ENCODE peak calls at places on chromosomes 7 and 10, in nine cellular contexts. V, I, Q, X, F, C, H, R and B are unnamed samples.

GRCh38 chr10:29576681-29577080 is 58.1 kb downstream of the SVIL start:
- DNase-seq in I (peak; percentile 34), C (no peak), R (no peak), Q (peak; percentile 65), H (peak; percentile 53), F (no peak), V (no peak), X (no peak), B (no peak)

GRCh38 chr10:34713875-34714274 is 101.2 kb downstream of the PARD3 start:
- DNase-seq in V (no peak), F (no peak), X (no peak), C (no peak), H (no peak), Q (no peak), R (no peak), I (peak; percentile 66), B (no peak)

GRCh38 chr7:128166603-128167315 is 74.3 kb upstream of the LEP start:
- DNase-seq in V (peak; percentile 78), Q (no peak), C (no peak), X (no peak), I (peak; percentile 32), H (no peak), R (no peak), F (peak; percentile 62), B (no peak)

GRCh38 chr7:1914743-1915142 is 244.7 kb downstream of the ELFN1 start:
- DNase-seq in I (no peak), H (no peak), F (no peak), V (peak; percentile 37), R (no peak), X (no peak), C (peak; percentile 40), Q (no peak), B (no peak)

GRCh38 chr7:135467207-135467711 is 42.6 kb downstream of the CNOT4 start:
- DNase-seq in C (no peak), I (no peak), H (no peak), F (no peak), V (no peak), Q (no peak), R (no peak), X (no peak), B (no peak)

GRCh38 chr7:133702078-133702477 is 425.1 kb upstream of the LRGUK start:
- DNase-seq in H (no peak), F (no peak), I (peak; percentile 18), Q (no peak), R (no peak), V (no peak), X (no peak), C (no peak), B (no peak)

GRCh38 chr7:124758327-124758726 is 7.3 kb downstream of the GPR37 start:
- DNase-seq in C (no peak), I (no peak), Q (no peak), F (no peak), X (no peak), R (no peak), H (no peak), V (no peak), B (no peak)

GRCh38 chr10:123858907-123859650 is 32.5 kb downstream of the CPXM2 start:
- DNase-seq in I (no peak), H (no peak), C (no peak), V (peak; percentile 43), F (no peak), R (no peak), Q (peak; percentile 21), X (no peak), B (no peak)

GRCh38 chr7:151857866-151858440 is 19.0 kb downstream of the PRKAG2 start:
- DNase-seq in Q (no peak), I (no peak), F (no peak), V (peak; percentile 32), C (peak; percentile 27), R (no peak), H (no peak), X (no peak), B (no peak)

GRCh38 chr10:17431871-17432311 is 22.5 kb downstream of the ST8SIA6 start:
- DNase-seq in Q (no peak), V (no peak), F (no peak), H (no peak), I (no peak), R (no peak), C (no peak), X (no peak), B (no peak)

GRCh38 chr10:99775850-99776249 is 6.6 kb upstream of the ABCC2 start:
- DNase-seq in Q (peak; percentile 53), H (peak; percentile 54), C (no peak), R (no peak), X (no peak), F (no peak), I (no peak), V (no peak), B (no peak)

GRCh38 chr10:97531401-97531985 is 32.8 kb downstream of the UBTD1 start:
- DNase-seq in R (no peak), F (peak; percentile 46), H (no peak), C (no peak), V (peak; percentile 28), I (peak; percentile 95), X (no peak), Q (no peak), B (no peak)

GRCh38 chr10:62384057-62384446 is 9.9 kb downstream of the ZNF365 start:
- DNase-seq in R (no peak), H (peak; percentile 97), Q (peak; percentile 56), V (no peak), X (peak; percentile 81), I (no peak), F (no peak), C (no peak), B (no peak)

GRCh38 chr7:94417921-94418320 is 23.2 kb downstream of the COL1A2 start:
- DNase-seq in C (no peak), V (no peak), F (no peak), Q (no peak), R (no peak), X (no peak), H (no peak), I (no peak), B (no peak)

GRCh38 chr10:7507887-7508726 is 97.3 kb upstream of the SFMBT2 start:
- DNase-seq in H (no peak), Q (no peak), R (no peak), F (no peak), V (no peak), I (no peak), X (peak; percentile 51), C (no peak), B (no peak)

GRCh38 chr7:35734001-35734483 is 39.1 kb upstream of the HERPUD2 start:
- DNase-seq in I (no peak), V (no peak), R (no peak), X (no peak), F (no peak), C (no peak), H (no peak), Q (no peak), B (no peak)
- H3K4me1 ChIP-seq in I (peaks cover 2% of the 10 kb centered on the region), V (no peaks in the 10 kb centered on the region), R (no peaks in the 10 kb centered on the region), X (peaks cover 14% of the 10 kb centered on the region), F (no peaks in the 10 kb centered on the region), C (peaks cover 12% of the 10 kb centered on the region), H (peaks cover 5% of the 10 kb centered on the region), Q (no peaks in the 10 kb centered on the region), B (peaks cover under 1% of the 10 kb centered on the region)

DNA sequence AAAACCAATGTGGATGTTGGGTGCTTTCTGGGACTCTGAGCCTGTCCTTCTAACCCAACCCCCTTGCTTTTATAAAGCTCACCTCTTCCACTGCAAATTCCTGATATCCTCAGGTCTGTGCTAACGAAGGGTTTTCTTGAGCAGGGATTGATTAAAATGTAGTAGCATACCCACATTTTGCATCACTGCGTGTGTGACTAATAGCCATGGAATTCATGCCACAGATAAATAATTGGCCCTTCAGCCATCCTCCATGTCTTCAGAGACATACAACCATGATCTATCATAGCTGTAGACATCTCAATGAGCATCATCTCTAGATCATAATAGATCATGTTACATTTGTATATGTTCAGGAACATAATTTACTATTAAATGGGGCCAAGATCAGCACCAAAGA is 990.3 kb downstream of the KCNMA1 start:
- DNase-seq in C (no peak), H (no peak), I (no peak), R (no peak), F (no peak), V (no peak), X (no peak), Q (no peak), B (no peak)
- H3K27ac ChIP-seq in C (no peak overlapping the region), H (no peak overlapping the region), I (no peak overlapping the region), R (no peak overlapping the region), F (no peak overlapping the region), V (no peak overlapping the region), X (no peak overlapping the region), Q (no peak overlapping the region), B (no peak overlapping the region)

GRCh38 chr10:77506517-77506916 is 131.1 kb downstream of the KCNMA1 start:
- DNase-seq in X (no peak), C (no peak), R (no peak), H (no peak), Q (no peak), V (no peak), F (no peak), I (no peak), B (no peak)
- H3K4me1 ChIP-seq in X (no peaks in the 10 kb centered on the region), C (peaks cover 17% of the 10 kb centered on the region), R (no peaks in the 10 kb centered on the region), H (peaks cover 24% of the 10 kb centered on the region), Q (peaks cover 47% of the 10 kb centered on the region), V (no peaks in the 10 kb centered on the region), F (no peaks in the 10 kb centered on the region), I (peaks cover 6% of the 10 kb centered on the region), B (no peaks in the 10 kb centered on the region)

DNA sequence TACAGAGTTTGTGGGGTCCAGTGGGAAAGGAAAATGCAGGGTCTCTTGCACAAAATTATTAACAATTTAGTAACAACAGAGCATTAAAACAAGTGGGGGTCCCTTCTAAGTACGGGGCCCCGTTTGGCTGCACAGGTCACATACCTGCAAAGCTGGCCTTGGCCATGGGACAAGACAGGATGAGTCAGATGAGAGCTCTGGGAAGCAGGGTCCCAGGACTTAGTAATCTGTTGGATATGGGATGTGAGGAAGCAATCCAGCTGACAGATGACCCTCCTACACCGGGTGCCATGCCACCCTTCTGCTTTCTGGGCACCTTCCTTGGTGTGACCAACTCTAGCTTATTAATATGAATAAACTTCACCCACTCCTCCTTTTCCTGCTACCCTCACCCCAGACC is 3.2 kb upstream of the DUSP5 start:
- DNase-seq in R (no peak), X (no peak), Q (no peak), F (no peak), I (no peak), V (no peak), H (no peak), C (no peak), B (no peak)
- H3K27ac ChIP-seq in R (no peak overlapping the region), X (no peak overlapping the region), Q (no peak overlapping the region), F (no peak overlapping the region), I (peak overlapping the region; percentile 41), V (no peak overlapping the region), H (peak overlapping the region; percentile 61), C (no peak overlapping the region), B (no peak overlapping the region)

DNA sequence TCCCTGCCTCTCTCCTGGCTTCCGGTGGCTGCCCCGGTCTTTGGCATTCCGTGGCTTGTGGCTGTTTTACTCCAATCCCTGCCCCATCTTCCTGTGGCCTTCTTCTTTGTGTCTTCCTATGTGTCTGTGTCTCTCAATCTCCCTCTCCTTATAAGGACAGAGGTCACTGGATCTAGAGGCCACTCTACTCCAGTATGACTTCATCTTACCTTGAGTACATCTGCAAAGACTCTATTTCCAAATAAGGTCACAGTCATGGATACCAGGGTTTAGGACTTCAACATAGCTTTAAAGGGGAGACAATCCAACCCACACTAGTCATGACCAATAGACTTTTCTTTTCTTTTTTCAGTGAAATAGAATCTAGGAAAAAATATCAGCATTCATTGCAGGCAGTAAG is 153.3 kb upstream of the INSYN2A start:
- DNase-seq in X (no peak), Q (no peak), I (peak; percentile 46), H (no peak), F (no peak), R (no peak), V (no peak), C (no peak), B (no peak)
- H3K4me1 ChIP-seq in X (no peaks in the 10 kb centered on the region), Q (peaks cover 8% of the 10 kb centered on the region), I (no peaks in the 10 kb centered on the region), H (no peaks in the 10 kb centered on the region), F (no peaks in the 10 kb centered on the region), R (no peaks in the 10 kb centered on the region), V (no peaks in the 10 kb centered on the region), C (no peaks in the 10 kb centered on the region), B (no peaks in the 10 kb centered on the region)